ENCODE peak calls at places on chromosomes 3 and 15, in ten cellular contexts. C is fibroblast of lung, S is bronchial epithelial cell, V is psoas muscle, T is spleen, E is heart right ventricle, M is neural progenitor cell, D is adrenal gland, R is WERI-Rb-1, O is right atrium auricular region. G is an unnamed sample. For H3K27me3, the result is how much of the 10 kb centered on the place peaks cover.

GRCh38 chr3:194875581-194876402 is 190.1 kb downstream of the FAM43A start:
- DNase-seq in V (no peak), C (no peak), E (no peak), T (no peak), R (no peak), O (peak), M (no peak), D (peak), S (no peak), G (no peak)

GRCh38 chr3:128033102-128033501 is 19.1 kb upstream of the SEC61A1 start:
- DNase-seq in E (no peak), C (no peak), R (no peak), S (peak), T (no peak), V (no peak), O (no peak), D (no peak), M (no peak), G (no peak)

GRCh38 chr15:94168250-94168649 is 63.1 kb upstream of the MCTP2 start:
- DNase-seq in M (peak), E (no peak), R (no peak), C (no peak), D (no peak), S (peak), T (no peak), O (no peak), V (no peak), G (no peak)

GRCh38 chr15:62344806-62345539 is 179.9 kb upstream of the C2CD4B start:
- DNase-seq in V (no peak), M (peak), T (peak), S (peak), O (no peak), R (peak), E (peak), D (peak), C (peak), G (peak)

GRCh38 chr15:92304239-92304975 is 89.3 kb upstream of the ST8SIA2 start:
- DNase-seq in C (no peak), V (no peak), T (no peak), S (no peak), M (no peak), O (no peak), R (no peak), E (no peak), D (no peak), G (no peak)

GRCh38 chr3:112056451-112056929 is 22.0 kb downstream of the TMPRSS7 start:
- DNase-seq in V (no peak), E (no peak), T (no peak), D (no peak), R (no peak), S (peak), C (peak), M (no peak), O (no peak), G (no peak)

GRCh38 chr3:66463054-66463631 is 37.7 kb downstream of the LRIG1 start:
- DNase-seq in D (no peak), M (no peak), V (no peak), C (peak), O (no peak), S (peak), R (no peak), T (no peak), E (no peak), G (no peak)

GRCh38 chr3:181554233-181554765 is 157.4 kb upstream of the SOX2 start:
- DNase-seq in R (no peak), V (no peak), T (no peak), D (no peak), E (no peak), M (no peak), S (peak), C (no peak), O (no peak), G (no peak)

GRCh38 chr3:188219147-188219546 is 65.2 kb downstream of the LPP start:
- DNase-seq in R (no peak), O (peak), C (no peak), E (no peak), T (no peak), D (no peak), S (no peak), M (no peak), V (no peak), G (no peak)

GRCh38 chr3:37245003-37245402 is 70.6 kb upstream of the LRRFIP2 start:
- DNase-seq in T (no peak), S (no peak), C (no peak), D (no peak), M (no peak), R (no peak), V (no peak), E (no peak), O (no peak), G (no peak)

GRCh38 chr3:134300520-134300919 is 49.9 kb upstream of the RYK start:
- DNase-seq in V (no peak), M (peak), T (no peak), O (no peak), S (no peak), D (no peak), E (peak), R (no peak), C (no peak), G (no peak)

GRCh38 chr3:134299888-134300206 is 49.2 kb upstream of the RYK start:
- DNase-seq in C (no peak), S (no peak), V (no peak), M (no peak), R (no peak), D (no peak), E (no peak), O (no peak), T (no peak), G (no peak)

GRCh38 chr3:134298281-134298680 is 47.6 kb upstream of the RYK start:
- DNase-seq in T (no peak), V (no peak), M (no peak), R (no peak), C (no peak), D (no peak), S (no peak), E (no peak), O (no peak), G (no peak)

GRCh38 chr3:134302674-134303073 is 52.0 kb upstream of the RYK start:
- DNase-seq in S (no peak), V (no peak), R (no peak), C (no peak), M (no peak), E (no peak), O (no peak), T (no peak), D (no peak), G (no peak)

GRCh38 chr3:134299185-134299887 is 48.7 kb upstream of the RYK start:
- DNase-seq in C (peak), M (peak), R (no peak), T (no peak), E (no peak), V (no peak), O (no peak), S (no peak), D (no peak), G (no peak)
- TF ChIP-seq CTCF in C (peak), M (peak), R (peak), T (peak), E (peak), V (no peak), O (no peak), S (peak), D (peak), G (peak)

GRCh38 chr15:40357246-40357645 is 773 bp upstream of the DISP2 start:
- DNase-seq in T (peak), V (peak), E (no peak), O (no peak), M (no peak), C (no peak), R (no peak), S (no peak), D (no peak), G (no peak)
- H3K4me3 ChIP-seq in T (no peak), V (peak), E (peak), O (no peak), M (peak), C (no peak), R (peak), S (no peak), D (no peak), G (no peak)

GRCh38 chr3:185792955-185793354 is 31.9 kb downstream of the IGF2BP2 start:
- DNase-seq in R (no peak), V (no peak), C (no peak), O (no peak), S (no peak), M (no peak), E (no peak), T (no peak), D (no peak), G (no peak)
- H3K27me3 ChIP-seq in R (under half), V (under half), C (under half), O (under half), S (under half), M (under half), E (under half), T (under half), D (under half), G (under half)

GRCh38 chr3:40108643-40109042 is 200.9 kb upstream of the EIF1B start:
- DNase-seq in E (no peak), C (no peak), S (peak), O (no peak), M (no peak), D (no peak), V (no peak), R (no peak), T (no peak), G (no peak)

GRCh38 chr3:40104441-40104840 is 205.1 kb upstream of the EIF1B start:
- DNase-seq in D (no peak), T (no peak), C (no peak), V (no peak), M (no peak), O (no peak), E (no peak), S (no peak), R (no peak), G (no peak)

GRCh38 chr3:40109641-40110490 is 199.6 kb upstream of the EIF1B start:
- DNase-seq in M (peak), S (no peak), D (no peak), T (no peak), C (no peak), V (no peak), R (no peak), E (no peak), O (no peak), G (no peak)
- TF ChIP-seq CTCF in M (peak), S (peak), D (no peak), T (peak), C (no peak), V (no peak), R (peak), E (no peak), O (no peak), G (peak)

GRCh38 chr3:31978553-31978952 is 2.5 kb downstream of the OSBPL10 start:
- DNase-seq in C (no peak), M (no peak), R (no peak), V (no peak), D (no peak), T (no peak), S (peak), O (no peak), E (no peak), G (no peak)
- H3K4me3 ChIP-seq in C (no peak), M (no peak), R (no peak), V (no peak), D (no peak), T (peak), S (no peak), O (no peak), E (no peak), G (no peak)

G was measured in kidney epithelial cell.